ENCODE peak calls at places on chromosomes 3 and 15, in eight cellular contexts. V is activated effector memory CD4-positive, alpha-beta T cell treated with anti-CD3 and anti-CD28 coated beads, Interleukin-2, amount 50 U/mL, for 16 hours; N is IMR-90; P is Daoy; C is stimulated activated CD4-positive, alpha-beta T cell treated with anti-CD3 and anti-CD28 coated beads, Interleukin-2, amount 100 ng/mL, for 48 hours; S is GM19239; B is glomerular endothelial cell; U is Jurkat, Clone E6-1. X is an unnamed sample.

GRCh38 chr3:72628065-72628464 is 220.2 kb downstream of the SHQ1 start:
- DNase-seq in V (no peak), N (no peak), P (no peak), C (no peak), S (no peak), B (no peak), U (peak; percentile 7), X (no peak)

GRCh38 chr15:80059786-80060489 is 462 bp downstream of the ZFAND6 start:
- DNase-seq in V (no peak), N (peak; percentile 16), P (peak; percentile 74), C (peak; percentile 71), S (peak; percentile 56), B (no peak), U (peak; percentile 26), X (no peak)

GRCh38 chr15:40055576-40056293 is 16.8 kb upstream of the SRP14 start:
- DNase-seq in V (no peak), N (no peak), P (no peak), C (no peak), S (no peak), B (no peak), U (peak; percentile 72), X (peak; percentile 79)

GRCh38 chr15:100863406-100864198 is 16.0 kb upstream of the ALDH1A3 start:
- DNase-seq in V (no peak), N (peak; percentile 90), P (no peak), C (no peak), S (no peak), B (no peak), U (no peak), X (no peak)

GRCh38 chr3:130429069-130430023 is 83.9 kb downstream of the COL6A5 start:
- DNase-seq in V (no peak), N (no peak), P (peak; percentile 9), C (no peak), S (no peak), B (no peak), U (no peak), X (no peak)

GRCh38 chr3:63429905-63430304 is 151.8 kb downstream of the SYNPR start:
- DNase-seq in V (no peak), N (no peak), P (no peak), C (no peak), S (no peak), B (no peak), U (no peak), X (no peak)

GRCh38 chr15:64163662-64164362 is 990 bp upstream of the PPIB start:
- DNase-seq in V (no peak), N (no peak), P (no peak), C (no peak), S (no peak), B (no peak), U (no peak), X (no peak)

GRCh38 chr15:45849136-45849535 is 214.3 kb downstream of the SQOR start:
- DNase-seq in V (no peak), N (no peak), P (no peak), C (no peak), S (no peak), B (no peak), U (no peak), X (no peak)

GRCh38 chr3:45942051-45942825 is 1.0 kb upstream of the CXCR6 start:
- DNase-seq in V (peak; percentile 60), N (no peak), P (no peak), C (no peak), S (no peak), B (no peak), U (no peak), X (peak; percentile 84)

GRCh38 chr15:36960179-36960946 is 140.0 kb downstream of the MEIS2 start:
- DNase-seq in V (no peak), N (no peak), P (no peak), C (no peak), S (no peak), B (no peak), U (no peak), X (no peak)

GRCh38 chr3:179189764-179190163 is 41.6 kb downstream of the PIK3CA start:
- DNase-seq in V (no peak), N (peak; percentile 84), P (peak; percentile 7), C (no peak), S (no peak), B (no peak), U (no peak), X (no peak)

GRCh38 chr3:177443469-177443868 is 246.2 kb upstream of the TBL1XR1 start:
- DNase-seq in V (no peak), N (peak; percentile 39), P (peak; percentile 70), C (no peak), S (no peak), B (no peak), U (no peak), X (no peak)